ENCODE peak calls at places on chromosomes 6 and 20, in eight cellular contexts. H is AG04450; Y is HTR-8/SVneo; N is NCI-H510A; S is HFFc6; K is stimulated activated CD4-positive, alpha-beta T cell treated with anti-CD3 and anti-CD28 coated beads, Interleukin-12 subunit alpha, Interleukin-12 subunit beta, amount 100 ng/mL, for 48 hours; X is substantia nigra; E is NCI-H2081. W is an unnamed sample.

GRCh38 chr20:58308680-58309527 is 611 bp upstream of the RAB22A start:
- DNase-seq in E (peak), N (no peak), S (no peak), Y (peak), X (peak), K (peak), H (peak), W (no peak)

GRCh38 chr6:5050009-5050408 is 35.1 kb upstream of the PPP1R3G start:
- DNase-seq in E (no peak), S (no peak), Y (no peak), H (no peak), N (no peak), K (no peak), X (no peak), W (no peak)

GRCh38 chr6:127366281-127367022 is 23.0 kb upstream of the ECHDC1 start:
- DNase-seq in H (peak), Y (peak), N (no peak), S (peak), X (no peak), E (no peak), K (no peak), W (no peak)

GRCh38 chr6:119643866-119644265 is 294.3 kb upstream of the MAN1A1 start:
- DNase-seq in K (no peak), E (no peak), N (no peak), Y (no peak), X (no peak), H (no peak), S (no peak), W (no peak)

GRCh38 chr6:143236151-143236788 is 175.6 kb downstream of the AIG1 start:
- DNase-seq in N (no peak), S (peak), X (no peak), K (no peak), Y (no peak), H (no peak), E (no peak), W (no peak)

GRCh38 chr6:118372413-118372812 is 175.7 kb upstream of the PLN start:
- DNase-seq in N (no peak), Y (no peak), X (no peak), H (no peak), S (no peak), E (no peak), K (no peak), W (no peak)

GRCh38 chr6:130755368-130756034 is 71.7 kb upstream of the SMLR1 start:
- DNase-seq in S (no peak), Y (no peak), E (no peak), H (no peak), X (no peak), K (no peak), N (no peak), W (no peak)

GRCh38 chr20:38870733-38871559 is 55.3 kb upstream of the FAM83D start:
- DNase-seq in S (peak), Y (no peak), X (no peak), K (no peak), H (no peak), E (no peak), N (no peak), W (no peak)

GRCh38 chr6:33375143-33375649 is 16.4 kb upstream of the KIFC1 start:
- DNase-seq in K (no peak), H (peak), S (peak), E (no peak), Y (no peak), X (no peak), N (no peak), W (peak)

GRCh38 chr6:108999428-108999827 is 95.2 kb downstream of the SESN1 start:
- DNase-seq in H (no peak), S (no peak), N (no peak), K (no peak), Y (no peak), X (no peak), E (no peak), W (no peak)

GRCh38 chr20:47951521-47951951 is 166.3 kb upstream of the SULF2 start:
- DNase-seq in Y (no peak), H (no peak), X (no peak), S (no peak), N (no peak), E (no peak), K (no peak), W (no peak)

GRCh38 chr6:158852312-158853071 is 33.3 kb upstream of the EZR start:
- DNase-seq in S (no peak), K (no peak), X (no peak), N (no peak), Y (no peak), E (no peak), H (no peak), W (no peak)

GRCh38 chr6:79894939-79895338 is 52.4 kb downstream of the ELOVL4 start:
- DNase-seq in X (no peak), N (no peak), K (no peak), H (no peak), Y (no peak), S (peak), E (no peak), W (peak)

GRCh38 chr6:135236732-135237131 is 55.6 kb downstream of the MYB start:
- DNase-seq in E (no peak), K (no peak), H (no peak), X (no peak), Y (no peak), S (no peak), N (no peak), W (no peak)

W was measured in SK-N-MC.